ENCODE peak calls at places on chromosomes 11 and 22, in four cellular contexts. Y, R, B and P are unnamed samples.

GRCh38 chr11:9693801-9694553 is 30.1 kb downstream of the SWAP70 start:
- DNase-seq in R (no peak), Y (no peak), B (no peak), P (no peak)

GRCh38 chr11:67384851-67385366 is 6.9 kb upstream of the RAD9A start:
- DNase-seq in Y (no peak), R (no peak), B (peak), P (peak)

GRCh38 chr11:104098555-104098954 is 62.1 kb downstream of the DDI1 start:
- DNase-seq in B (peak), R (no peak), Y (no peak), P (no peak)

GRCh38 chr11:94024547-94024946 is 3.4 kb downstream of the HEPHL1 start:
- DNase-seq in R (no peak), Y (no peak), B (no peak), P (no peak)

GRCh38 chr22:45867118-45867905 is 109.7 kb downstream of the WNT7B start:
- DNase-seq in R (no peak), Y (no peak), B (no peak), P (no peak)

GRCh38 chr11:64090811-64091516 is 55.2 kb downstream of the FLRT1 start:
- DNase-seq in R (no peak), Y (peak), B (peak), P (no peak)

GRCh38 chr11:126765196-126765595 is 235.4 kb downstream of the KIRREL3 start:
- DNase-seq in B (no peak), Y (no peak), R (no peak), P (no peak)

GRCh38 chr22:45229181-45229580 is 11.5 kb downstream of the KIAA0930 start:
- DNase-seq in B (no peak), R (no peak), Y (no peak), P (no peak)

GRCh38 chr11:78170874-78171549 is 17.4 kb downstream of the KCTD21 start:
- DNase-seq in Y (no peak), B (no peak), R (no peak), P (no peak)

GRCh38 chr11:115497303-115497702 is 6.9 kb downstream of the CADM1 start:
- DNase-seq in Y (no peak), R (peak), B (no peak), P (no peak)

GRCh38 chr11:35367491-35367890 is 51.9 kb downstream of the SLC1A2 start:
- DNase-seq in R (no peak), Y (no peak), B (peak), P (no peak)

GRCh38 chr11:3021125-3021524 is 29.0 kb upstream of the NAP1L4 start:
- DNase-seq in Y (peak), B (peak), R (no peak), P (peak)

GRCh38 chr11:122170815-122171475 is 54.9 kb upstream of the BLID start:
- DNase-seq in R (no peak), B (peak), Y (no peak), P (peak)

GRCh38 chr22:46054091-46054877 is 77.3 kb upstream of the WNT7B start:
- DNase-seq in B (peak), Y (no peak), R (no peak), P (peak)

GRCh38 chr11:46471943-46472661 is 80.5 kb upstream of the CHRM4 start:
- DNase-seq in Y (no peak), R (no peak), B (no peak), P (no peak)
- TF ChIP-seq FOS in Y (no peak), R (no peak), B (no peak), P (no peak)

DNA sequence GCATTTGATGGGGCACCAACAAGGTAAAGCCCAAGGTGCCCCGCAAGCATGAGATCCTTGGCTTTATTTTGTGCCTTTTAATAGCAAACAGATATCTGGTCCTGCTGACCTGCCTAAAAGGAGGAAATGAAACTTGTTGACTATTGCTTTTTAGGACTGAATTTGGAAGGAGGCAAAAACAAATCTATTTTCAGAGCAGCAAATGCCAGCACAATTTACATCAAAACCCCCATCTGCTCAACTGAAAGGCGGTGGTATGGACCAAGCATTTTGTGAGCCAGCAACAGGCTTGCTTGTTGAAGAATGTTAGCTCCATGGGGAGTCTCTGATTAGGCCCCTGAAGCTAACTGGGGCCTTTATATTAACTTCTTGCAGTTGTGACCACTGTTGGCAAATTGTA is 192.6 kb upstream of the E2F8 start:
- DNase-seq in R (peak), B (no peak), Y (no peak), P (no peak)
- TF ChIP-seq FOS in R (no peak), B (no peak), Y (no peak), P (no peak)

GRCh38 chr11:74742070-74742469 is 6.6 kb upstream of the RNF169 start:
- DNase-seq in Y (no peak), R (no peak), B (no peak), P (no peak)

GRCh38 chr11:74736031-74736430 is 4.8 kb upstream of the CHRDL2 start:
- DNase-seq in B (no peak), R (no peak), Y (no peak), P (no peak)

GRCh38 chr11:74743640-74744039 is 5.0 kb upstream of the RNF169 start:
- DNase-seq in B (no peak), R (no peak), Y (no peak), P (no peak)

GRCh38 chr11:74735566-74735965 is 4.3 kb upstream of the CHRDL2 start:
- DNase-seq in B (no peak), Y (no peak), R (no peak), P (no peak)

GRCh38 chr11:74739546-74740270 is 8.5 kb upstream of the CHRDL2 start:
- DNase-seq in Y (peak), R (no peak), B (peak), P (peak)
- TF ChIP-seq FOS in Y (no peak), R (no peak), B (no peak), P (no peak)

GRCh38 chr22:24445481-24446290 is 18.3 kb downstream of the ADORA2A start:
- DNase-seq in R (no peak), B (no peak), Y (peak), P (no peak)
- TF ChIP-seq FOS in R (no peak), B (no peak), Y (no peak), P (no peak)

GRCh38 chr22:17832665-17833064 is 58.4 kb upstream of the BID start:
- DNase-seq in R (no peak), Y (no peak), B (no peak), P (no peak)
- TF ChIP-seq FOS in R (no peak), Y (no peak), B (no peak), P (no peak)